ENCODE peak calls at places on chromosomes 2 and 18, in seven cellular contexts. N, P, B, J, E, S and C are unnamed samples.

GRCh38 chr2:172465417-172466334 is 38.3 kb downstream of the ITGA6 start:
- DNase-seq in B (peak; percentile 84), J (peak; percentile 40), E (peak; percentile 75), S (peak; percentile 77), N (peak; percentile 68), P (peak; percentile 67), C (peak; percentile 83)

GRCh38 chr2:71150082-71150816 is 19.8 kb downstream of the MPHOSPH10 start:
- DNase-seq in E (no peak), S (peak; percentile 45), B (no peak), J (no peak), N (no peak), P (no peak), C (no peak)

GRCh38 chr18:25169701-25170100 is 182.3 kb downstream of the ZNF521 start:
- DNase-seq in J (no peak), B (no peak), E (no peak), P (no peak), S (no peak), N (no peak), C (no peak)

GRCh38 chr2:164023896-164024295 is 288.1 kb upstream of the FIGN start:
- DNase-seq in P (no peak), N (no peak), E (no peak), S (no peak), B (no peak), J (no peak), C (no peak)

GRCh38 chr2:170886391-170886790 is 42.7 kb upstream of the GORASP2 start:
- DNase-seq in P (no peak), N (no peak), E (no peak), J (no peak), B (no peak), S (no peak), C (no peak)

GRCh38 chr2:26977012-26977411 is 6.6 kb downstream of the MAPRE3 start:
- DNase-seq in N (no peak), B (no peak), E (no peak), P (no peak), S (no peak), J (no peak), C (no peak)

GRCh38 chr2:110166246-110166645 is 38.6 kb downstream of the NPHP1 start:
- DNase-seq in N (no peak), B (no peak), P (no peak), J (no peak), E (no peak), S (no peak), C (no peak)

GRCh38 chr18:44682181-44682870 is 1.6 kb downstream of the SETBP1 start:
- DNase-seq in J (no peak), S (peak; percentile 65), P (no peak), N (no peak), E (peak; percentile 87), B (peak; percentile 36), C (peak; percentile 62)

GRCh38 chr2:172968061-172968469 is 107.6 kb upstream of the MAP3K20 start:
- DNase-seq in N (no peak), P (no peak), B (peak; percentile 60), E (no peak), S (peak; percentile 77), J (no peak), C (no peak)

GRCh38 chr18:61855127-61855991 is 37.4 kb downstream of the RNF152 start:
- DNase-seq in P (peak; percentile 69), B (no peak), J (no peak), E (no peak), N (no peak), S (no peak), C (no peak)

GRCh38 chr2:113228991-113229716 is 49.6 kb downstream of the PAX8 start:
- DNase-seq in N (no peak), S (no peak), J (no peak), B (no peak), P (no peak), E (no peak), C (no peak)

GRCh38 chr2:122390406-122390805 is 635.0 kb downstream of the TSN start:
- DNase-seq in B (no peak), P (no peak), E (no peak), J (no peak), N (no peak), S (no peak), C (peak; percentile 38)

GRCh38 chr2:173657996-173658717 is 303.5 kb downstream of the CDCA7 start:
- DNase-seq in P (peak; percentile 7), J (peak; percentile 82), E (no peak), N (no peak), B (no peak), S (no peak), C (no peak)

GRCh38 chr18:79487198-79488165 is 91.8 kb downstream of the NFATC1 start:
- DNase-seq in E (peak; percentile 64), J (no peak), P (no peak), N (no peak), S (peak; percentile 26), B (no peak), C (no peak)

GRCh38 chr2:136327162-136327852 is 209.4 kb upstream of the CXCR4 start:
- DNase-seq in S (no peak), B (no peak), J (no peak), N (peak; percentile 21), E (no peak), P (peak; percentile 38), C (peak; percentile 58)

GRCh38 chr2:104862061-104862941 is 8.4 kb downstream of the POU3F3 start:
- DNase-seq in S (no peak), B (no peak), E (no peak), J (no peak), P (peak; percentile 58), N (no peak), C (no peak)

GRCh38 chr2:30371772-30372373 is 75.2 kb upstream of the LCLAT1 start:
- DNase-seq in N (no peak), S (no peak), J (no peak), P (no peak), E (no peak), B (no peak), C (no peak)

DNA sequence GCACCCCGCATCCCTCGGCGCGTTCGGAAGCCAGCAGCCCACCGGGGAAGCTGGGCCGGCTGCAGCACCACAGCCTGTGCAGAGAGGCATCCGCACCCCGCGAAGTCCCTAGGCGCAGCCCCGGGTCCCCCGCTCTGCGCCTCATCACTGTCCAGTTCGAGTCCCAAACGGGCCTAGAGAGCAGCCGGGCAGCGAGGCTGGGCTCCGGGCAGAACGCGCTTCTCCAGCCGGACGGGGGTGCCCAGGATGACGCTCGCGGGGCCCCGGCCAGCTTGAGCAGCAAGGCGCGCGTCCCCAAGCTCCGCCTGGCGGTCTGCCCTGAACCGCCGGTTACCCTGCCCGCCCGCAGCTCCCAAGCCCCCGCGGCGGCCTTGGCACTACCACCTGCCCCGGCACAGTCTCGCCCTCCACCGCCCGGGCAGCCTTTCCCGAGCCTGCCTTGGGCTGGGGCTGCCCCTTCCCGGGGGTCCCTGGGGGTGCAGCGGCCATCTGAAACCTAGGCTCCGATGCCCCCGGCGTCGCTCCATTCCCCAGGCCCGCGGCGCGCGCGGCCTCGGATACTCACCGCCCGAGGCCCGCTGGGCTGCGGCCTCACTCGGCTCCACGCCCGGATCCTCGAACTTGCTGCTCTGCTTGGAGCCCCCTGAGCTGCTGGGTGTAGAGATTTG is 600 bp downstream of the SLC16A14 start:
- DNase-seq in E (peak; percentile 66), N (no peak), S (peak; percentile 79), P (peak; percentile 82), B (no peak), J (peak; percentile 7), C (peak; percentile 53)
- TF ChIP-seq CTCF in E (no peak), N (no peak), S (no peak), P (peak; percentile 21), B (peak; percentile 22), J (no peak), C (no peak)

GRCh38 chr2:38433607-38433975 is 56.5 kb upstream of the ATL2 start:
- DNase-seq in S (no peak), J (no peak), B (no peak), N (no peak), P (no peak), E (no peak), C (no peak)
- TF ChIP-seq EP300 in S (no peak), J (no peak), B (no peak), N (no peak), P (no peak), E (no peak), C (no peak)

GRCh38 chr2:238974510-238975166 is 126.8 kb downstream of the TWIST2 start:
- DNase-seq in E (peak; percentile 77), S (peak; percentile 48), N (no peak), B (no peak), P (no peak), J (peak; percentile 40), C (no peak)
- TF ChIP-seq CTCF in E (no peak), S (no peak), N (no peak), B (no peak), P (peak; percentile 32), J (peak; percentile 33), C (no peak)

GRCh38 chr2:20001361-20001863 is 11.1 kb downstream of the MATN3 start:
- DNase-seq in P (no peak), B (no peak), E (no peak), J (no peak), S (no peak), N (no peak), C (no peak)
- TF ChIP-seq EP300 in P (no peak), B (no peak), E (no peak), J (no peak), S (no peak), N (no peak), C (no peak)

GRCh38 chr18:23758281-23758680 is 69.0 kb downstream of the LAMA3 start:
- DNase-seq in B (no peak), E (no peak), N (no peak), P (no peak), S (no peak), J (no peak), C (no peak)
- TF ChIP-seq CTCF in B (no peak), E (no peak), N (no peak), P (no peak), S (no peak), J (no peak), C (no peak)

GRCh38 chr2:88613921-88614320 is 13.3 kb downstream of the EIF2AK3 start:
- DNase-seq in J (no peak), N (no peak), B (no peak), E (no peak), P (no peak), S (no peak), C (no peak)

GRCh38 chr2:88620015-88620414 is 7.2 kb downstream of the EIF2AK3 start:
- DNase-seq in N (no peak), J (no peak), P (no peak), E (no peak), B (no peak), S (no peak), C (no peak)

GRCh38 chr2:88615822-88616221 is 11.4 kb downstream of the EIF2AK3 start:
- DNase-seq in E (no peak), P (no peak), B (no peak), N (no peak), S (no peak), J (no peak), C (no peak)

DNA sequence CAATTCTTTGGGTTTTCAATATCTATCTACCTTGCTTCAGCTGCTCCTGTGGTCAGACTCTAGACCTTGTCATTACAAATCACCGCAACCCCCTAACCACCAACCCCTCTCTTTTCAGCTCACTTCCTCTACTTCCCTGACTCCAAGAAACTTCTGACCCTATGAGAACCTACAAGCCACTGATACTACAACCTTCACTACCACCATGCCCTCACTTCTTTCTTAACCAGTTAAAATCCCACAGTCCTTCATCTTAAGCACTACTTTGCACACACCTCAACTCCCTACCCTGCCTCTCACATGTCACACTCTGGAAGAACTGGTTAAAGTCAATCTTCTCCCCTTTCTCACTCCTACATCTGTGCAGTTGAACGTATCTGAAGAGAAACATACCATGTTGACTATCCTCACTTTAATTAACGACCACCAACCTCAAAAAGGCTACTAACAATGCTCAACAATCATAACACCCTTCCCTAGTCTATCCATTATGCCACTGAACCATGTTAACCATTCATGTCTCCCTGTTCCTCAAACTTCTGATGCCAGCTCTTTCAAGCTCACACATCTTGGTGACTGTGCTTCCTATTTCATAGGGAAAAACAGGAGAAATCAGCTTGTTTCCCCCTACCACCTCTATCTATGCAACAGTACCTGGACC is 12.6 kb downstream of the EIF2AK3 start:
- DNase-seq in E (no peak), J (no peak), S (no peak), N (no peak), B (no peak), P (no peak), C (no peak)
- TF ChIP-seq EP300 in E (no peak), J (no peak), S (no peak), N (no peak), B (no peak), P (no peak), C (no peak)